ENCODE peak calls at places on chromosomes 11 and 22, in eight cellular contexts. R is mammary epithelial cell; T is stimulated activated CD4-positive, alpha-beta T cell treated with anti-CD3 and anti-CD28 coated beads, Interleukin-2, amount 100 ng/mL, for 48 hours; A is ELR; F is lower leg skin; K is Calu3; L is right atrium auricular region; C is cardiac fibroblast. O is an unnamed sample.

GRCh38 chr22:20965888-20966855 is 883 bp upstream of the AIFM3 start:
- DNase-seq in T (no peak), R (no peak), C (no peak), F (no peak), L (no peak), K (no peak), A (no peak), O (no peak)

GRCh38 chr22:35802885-35803284 is 85.2 kb downstream of the APOL5 start:
- DNase-seq in C (no peak), L (no peak), R (no peak), F (no peak), A (no peak), K (no peak), T (no peak), O (no peak)

GRCh38 chr11:72752088-72752914 is at the start of gene ARAP1:
- DNase-seq in L (peak), R (peak), T (peak), K (peak), F (peak), A (peak), C (peak), O (peak)

GRCh38 chr11:35241531-35241930 is 102.6 kb downstream of the CD44 start:
- DNase-seq in C (no peak), F (no peak), L (no peak), R (no peak), T (no peak), K (no peak), A (no peak), O (no peak)

GRCh38 chr22:33652596-33652995 is 267.7 kb downstream of the LARGE1 start:
- DNase-seq in C (no peak), A (no peak), R (peak), T (no peak), F (no peak), K (no peak), L (no peak), O (no peak)

GRCh38 chr11:102256251-102256650 is 61.0 kb upstream of the BIRC3 start:
- DNase-seq in L (no peak), F (peak), R (peak), T (no peak), C (peak), A (peak), K (no peak), O (peak)

GRCh38 chr11:65445604-65446445 is 23.2 kb downstream of the NEAT1 start:
- DNase-seq in A (peak), L (peak), K (no peak), F (no peak), T (no peak), C (peak), R (no peak), O (peak)

GRCh38 chr11:120137611-120138521 is at the start of gene TRIM29:
- DNase-seq in A (no peak), F (peak), R (peak), T (no peak), C (no peak), K (peak), L (peak), O (no peak)

GRCh38 chr11:123082977-123083376 is 21.0 kb upstream of the HSPA8 start:
- DNase-seq in R (no peak), T (no peak), K (no peak), F (no peak), L (peak), C (no peak), A (no peak), O (peak)

GRCh38 chr11:72673943-72674828 is at the start of gene PDE2A:
- DNase-seq in F (no peak), L (no peak), C (no peak), T (no peak), K (no peak), A (no peak), R (no peak), O (no peak)

GRCh38 chr11:11253995-11254394 is 99.1 kb downstream of the CSNK2A3 start:
- DNase-seq in F (no peak), A (no peak), L (no peak), R (no peak), C (no peak), T (no peak), K (no peak), O (no peak)

GRCh38 chr11:65454696-65455456 is 32.3 kb downstream of the NEAT1 start:
- DNase-seq in R (peak), F (peak), A (peak), C (peak), T (peak), K (peak), L (peak), O (peak)

GRCh38 chr11:61891331-61892084 is at the start of gene FADS3:
- DNase-seq in C (peak), L (peak), T (peak), F (peak), A (peak), R (peak), K (peak), O (peak)

GRCh38 chr11:120337133-120337895 is 1.1 kb downstream of the ARHGEF12 start:
- DNase-seq in K (no peak), A (peak), T (peak), F (peak), L (no peak), R (peak), C (no peak), O (peak)

GRCh38 chr11:129458756-129459535 is 83.3 kb downstream of the BARX2 start:
- DNase-seq in T (no peak), L (no peak), C (no peak), F (no peak), R (no peak), A (no peak), K (no peak), O (no peak)

GRCh38 chr11:38952698-38953097 is 2354.7 kb upstream of the RAG2 start:
- DNase-seq in A (no peak), C (no peak), K (no peak), T (no peak), R (peak), L (no peak), F (peak), O (no peak)

GRCh38 chr22:39661842-39662676 is 91.5 kb downstream of the CACNA1I start:
- DNase-seq in F (peak), R (peak), C (no peak), K (peak), L (no peak), T (peak), A (no peak), O (no peak)

GRCh38 chr11:78562398-78562797 is 12.3 kb downstream of the NARS2 start:
- DNase-seq in K (no peak), A (peak), F (no peak), T (no peak), C (peak), L (no peak), R (no peak), O (peak)

GRCh38 chr11:2914475-2915195 is 14.6 kb downstream of the PHLDA2 start:
- DNase-seq in K (no peak), C (no peak), R (no peak), A (no peak), L (no peak), T (no peak), F (no peak), O (no peak)

GRCh38 chr22:38243007-38243775 is 29.6 kb downstream of the TMEM184B start:
- DNase-seq in A (no peak), R (peak), K (peak), T (no peak), C (peak), L (no peak), F (no peak), O (peak)

GRCh38 chr22:29208879-29209623 is 3.4 kb downstream of the EMID1 start:
- DNase-seq in F (no peak), A (no peak), T (no peak), R (no peak), C (no peak), L (no peak), K (no peak), O (no peak)

GRCh38 chr11:61133145-61133544 is 28.1 kb downstream of the VPS37C start:
- DNase-seq in C (no peak), F (no peak), A (no peak), R (no peak), T (no peak), L (no peak), K (no peak), O (no peak)

GRCh38 chr11:93700830-93701229 is 39.3 kb downstream of the CEP295 start:
- DNase-seq in A (no peak), T (no peak), F (no peak), R (no peak), C (peak), K (no peak), L (no peak), O (peak)

GRCh38 chr22:44663256-44663999 is 38.6 kb upstream of the PRR5 start:
- DNase-seq in L (no peak), F (no peak), A (no peak), K (no peak), C (no peak), T (no peak), R (no peak), O (no peak)

GRCh38 chr11:120239713-120240640 is at the start of gene POU2F3:
- DNase-seq in T (no peak), A (no peak), R (no peak), K (peak), C (no peak), L (no peak), F (no peak), O (no peak)

GRCh38 chr22:22814666-22815396 is 72.8 kb upstream of the IGLL5 start:
- DNase-seq in A (no peak), K (no peak), T (no peak), C (no peak), R (no peak), F (no peak), L (no peak), O (no peak)

GRCh38 chr11:45745065-45745811 is 59.7 kb upstream of the SLC35C1 start:
- DNase-seq in F (no peak), L (peak), A (no peak), C (no peak), K (no peak), T (no peak), R (no peak), O (peak)